ENCODE peak calls at places on chromosomes 12 and 14, in four cellular contexts. H, V, S and I are unnamed samples.

GRCh38 chr14:91796622-91797347 is 64.9 kb upstream of the CATSPERB start:
- DNase-seq in S (no peak), V (no peak), H (no peak), I (no peak)

GRCh38 chr14:23181453-23181852 is 2.0 kb downstream of the SLC7A8 start:
- DNase-seq in S (no peak), H (no peak), V (no peak), I (no peak)

GRCh38 chr12:77354766-77355362 is 289.5 kb upstream of the E2F7 start:
- DNase-seq in H (no peak), V (no peak), S (no peak), I (no peak)

GRCh38 chr12:19186722-19187661 is 57.5 kb downstream of the PLEKHA5 start:
- DNase-seq in S (no peak), V (peak), H (no peak), I (peak)

GRCh38 chr12:17035372-17035771 is 429.4 kb upstream of the LMO3 start:
- DNase-seq in H (no peak), S (no peak), V (no peak), I (no peak)

GRCh38 chr12:132579747-132580146 is 30.6 kb downstream of the LRCOL1 start:
- DNase-seq in S (no peak), H (no peak), V (no peak), I (no peak)

GRCh38 chr14:85060116-85060515 is 469.8 kb upstream of the FLRT2 start:
- DNase-seq in S (no peak), H (no peak), V (no peak), I (no peak)

GRCh38 chr12:47023944-47024343 is 55.5 kb upstream of the PCED1B start:
- DNase-seq in S (no peak), V (no peak), H (no peak), I (no peak)

GRCh38 chr12:90152897-90153624 is 444.4 kb upstream of the ATP2B1 start:
- DNase-seq in V (no peak), H (no peak), S (no peak), I (no peak)

GRCh38 chr12:56520025-56520810 is 1.4 kb upstream of the RBMS2 start:
- DNase-seq in S (no peak), V (no peak), H (no peak), I (no peak)

GRCh38 chr14:76947078-76947837 is 81.2 kb downstream of the IRF2BPL start:
- DNase-seq in V (peak), S (peak), H (peak), I (peak)

GRCh38 chr14:91318911-91319310 is 74.4 kb upstream of the GPR68 start:
- DNase-seq in H (no peak), S (no peak), V (no peak), I (no peak)

GRCh38 chr12:27973487-27973890 is 956 bp upstream of the PTHLH start:
- DNase-seq in V (no peak), H (no peak), S (no peak), I (no peak)

GRCh38 chr12:3684449-3685051 is 68.4 kb downstream of the CRACR2A start:
- DNase-seq in V (no peak), S (no peak), H (no peak), I (no peak)

GRCh38 chr14:31435276-31435675 is 14.9 kb upstream of the HEATR5A start:
- DNase-seq in H (no peak), S (no peak), V (no peak), I (no peak)

GRCh38 chr12:51814311-51815088 is 34.0 kb downstream of the FIGNL2 start:
- DNase-seq in V (peak), S (peak), H (no peak), I (peak)

GRCh38 chr12:67524861-67525499 is 123.6 kb upstream of the DYRK2 start:
- DNase-seq in S (no peak), H (no peak), V (no peak), I (no peak)

GRCh38 chr12:128009108-128009507 is 257.9 kb upstream of the TMEM132C start:
- DNase-seq in V (no peak), S (no peak), H (no peak), I (no peak)

GRCh38 chr12:53062011-53062961 is 12.4 kb downstream of the TNS2 start:
- DNase-seq in H (no peak), V (no peak), S (no peak), I (no peak)

GRCh38 chr14:80080601-80081000 is 130.7 kb downstream of the DIO2 start:
- DNase-seq in S (no peak), V (no peak), H (no peak), I (no peak)

GRCh38 chr12:79055926-79056674 is 191.5 kb downstream of the SYT1 start:
- DNase-seq in S (no peak), H (no peak), V (no peak), I (no peak)

GRCh38 chr12:95648990-95649791 is 97.9 kb upstream of the USP44 start:
- DNase-seq in S (no peak), V (no peak), H (no peak), I (no peak)

GRCh38 chr12:12946686-12947355 is 5.1 kb downstream of the GPRC5D start:
- DNase-seq in S (no peak), H (no peak), V (no peak), I (no peak)

GRCh38 chr12:75446857-75447256 is 33.7 kb upstream of the GLIPR1 start:
- DNase-seq in S (no peak), H (no peak), V (no peak), I (no peak)

GRCh38 chr14:104227806-104228205 is 89.4 kb downstream of the KIF26A start:
- DNase-seq in V (no peak), S (no peak), H (no peak), I (no peak)
- TF ChIP-seq SPI1 in V (no peak), S (no peak), H (no peak), I (no peak)

GRCh38 chr12:48618541-48618940 is 48.7 kb upstream of the LALBA start:
- DNase-seq in V (peak), H (peak), S (peak), I (peak)
- TF ChIP-seq SPI1 in V (no peak), H (no peak), S (no peak), I (no peak)

DNA sequence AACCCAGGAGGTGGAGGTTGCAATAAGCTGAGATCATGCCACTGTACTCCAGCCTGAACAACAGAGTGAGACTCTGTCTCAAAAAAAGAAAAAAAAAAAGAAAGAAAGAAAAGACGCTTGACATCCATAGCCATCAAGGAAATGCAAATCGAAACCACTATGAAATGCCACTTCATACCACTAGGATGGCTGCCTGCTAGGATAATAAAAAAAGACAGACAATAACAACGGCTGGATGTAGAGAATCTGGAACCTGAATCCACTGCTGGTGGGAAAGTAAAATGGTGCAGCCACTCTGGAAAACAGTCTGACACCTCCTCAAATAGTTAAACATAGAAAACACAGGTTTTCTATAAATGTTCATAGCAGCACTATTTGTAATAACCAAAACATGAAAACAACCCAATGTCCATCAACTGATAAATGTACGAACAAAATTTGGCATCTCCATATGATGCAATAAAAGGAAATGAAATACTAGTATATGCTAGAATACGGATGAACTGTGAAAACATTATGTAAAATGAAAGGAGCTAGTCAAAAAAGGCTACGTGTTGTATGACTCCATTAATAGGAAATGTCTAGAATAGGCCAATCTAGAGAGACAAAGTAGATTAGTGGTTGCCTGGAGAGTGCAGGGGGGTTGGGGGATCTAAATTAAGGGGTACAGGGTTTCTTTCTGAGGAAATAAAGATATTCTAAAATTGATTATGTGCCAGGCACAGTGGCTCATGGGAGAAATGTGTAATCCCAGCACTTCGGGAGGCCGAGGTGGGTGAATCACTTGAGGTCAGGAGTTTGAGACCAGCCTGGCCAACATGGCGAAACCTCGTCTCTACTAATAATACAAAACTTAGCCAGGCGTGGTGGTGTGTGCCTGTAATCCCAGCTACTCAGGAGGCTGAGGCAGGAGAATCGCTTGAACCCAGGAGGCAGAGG is 9.7 kb downstream of the WSB2 start:
- DNase-seq in S (no peak), V (no peak), H (no peak), I (no peak)
- TF ChIP-seq SPI1 in S (no peak), V (no peak), H (no peak), I (no peak)

DNA sequence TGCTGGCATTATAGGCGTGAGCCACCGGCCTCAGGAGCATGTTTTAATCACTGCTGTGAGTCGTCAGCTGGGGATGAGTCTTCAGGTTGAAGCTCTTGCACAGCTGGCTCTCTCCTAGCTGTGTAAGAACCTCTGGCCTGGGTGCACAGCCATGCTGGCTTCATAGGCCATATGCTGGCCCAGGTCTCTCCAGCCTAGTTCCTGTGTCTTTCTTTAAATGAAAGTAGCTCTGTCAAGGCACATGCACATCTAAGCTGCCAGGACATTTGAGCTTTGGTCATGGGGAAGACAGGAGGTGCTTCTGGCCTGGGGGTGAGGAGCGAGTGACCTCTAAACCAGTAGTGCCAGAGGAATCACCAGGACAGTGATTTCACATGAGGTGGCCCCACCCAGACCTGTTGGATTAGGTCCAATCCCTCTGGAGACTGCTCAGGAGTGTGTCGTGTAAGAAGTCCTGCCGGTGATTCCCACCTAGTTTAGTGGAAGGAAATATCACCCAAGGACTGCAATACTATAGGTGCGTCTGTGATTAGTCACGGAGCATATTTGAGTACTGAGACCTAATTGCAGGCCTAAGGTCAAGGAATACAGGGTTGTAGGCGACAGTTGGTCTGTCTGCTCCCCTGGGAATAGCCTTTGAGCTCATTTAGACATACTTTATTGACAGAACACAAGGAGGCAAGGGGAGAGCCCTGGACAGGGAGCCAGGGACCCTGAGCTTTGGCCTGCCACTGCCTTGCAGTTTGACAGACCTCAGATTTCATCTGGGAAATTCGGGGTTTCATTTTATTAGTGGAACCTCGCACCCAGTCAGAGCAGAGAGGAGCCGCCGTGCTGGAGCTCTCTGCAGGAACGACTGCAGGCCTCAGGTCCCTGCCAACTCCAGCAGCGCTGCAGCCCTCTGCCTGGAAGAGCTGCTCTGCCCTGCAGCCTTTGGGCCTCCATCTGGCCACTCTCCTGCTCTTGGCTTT is 67.0 kb downstream of the ANKRD9 start:
- DNase-seq in S (no peak), H (no peak), V (no peak), I (no peak)
- TF ChIP-seq SPI1 in S (no peak), H (no peak), V (no peak), I (no peak)

DNA sequence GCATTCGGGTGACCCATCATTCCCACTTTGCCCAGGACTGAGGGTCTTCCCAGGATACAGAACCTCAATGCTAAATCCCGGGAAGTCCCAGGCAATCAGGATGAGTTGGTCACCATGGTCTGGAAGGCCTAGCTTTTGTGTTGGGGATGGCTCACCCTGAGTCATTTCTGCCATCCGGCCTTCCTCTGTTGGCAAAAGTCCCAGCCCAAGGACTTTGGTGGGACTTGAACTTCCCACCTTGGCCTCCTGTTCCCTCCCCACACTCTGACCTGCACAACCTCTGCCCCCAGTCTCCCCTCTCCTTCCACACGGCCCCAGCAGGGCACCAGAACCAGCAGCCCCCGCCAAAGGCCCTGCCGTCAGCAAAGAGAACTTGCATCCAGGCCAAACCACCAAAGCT is 24.6 kb upstream of the NCOR2 start:
- DNase-seq in S (no peak), H (no peak), V (no peak), I (no peak)
- TF ChIP-seq SPI1 in S (no peak), H (no peak), V (no peak), I (no peak)

DNA sequence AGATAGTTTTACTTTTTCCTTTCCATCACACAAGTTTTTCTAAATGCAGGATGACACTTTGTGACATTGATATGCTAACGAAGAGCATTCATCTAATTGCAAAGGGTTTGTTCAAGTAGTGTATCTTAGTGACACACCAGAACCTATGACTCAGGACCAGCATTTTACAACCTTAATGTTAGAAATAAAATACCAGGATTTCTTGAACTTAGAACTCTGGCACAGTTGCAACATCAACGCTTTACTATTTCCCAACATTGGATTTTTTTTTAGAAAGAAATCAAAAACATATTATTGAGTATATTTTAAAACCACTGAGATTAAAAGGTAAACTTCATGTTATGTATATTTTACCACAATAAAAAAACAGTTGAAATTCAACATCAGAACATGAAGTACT is 17.9 kb upstream of the PLEKHG6 start:
- DNase-seq in V (no peak), S (no peak), H (no peak), I (no peak)
- TF ChIP-seq SPI1 in V (no peak), S (no peak), H (no peak), I (no peak)